ENCODE peak calls at places on chromosomes 1 and 21, in five cellular contexts. S is activated naive CD4-positive, alpha-beta T cell treated with anti-CD3 and anti-CD28 coated beads for 36 hours; H is Panc1; B is AG20443; K is HFFc6. W is an unnamed sample.
A peak's percentile ranks its signal among the peaks of the same experiment; 100 is the strongest.

GRCh38 chr1:37410080-37410479 is 64.3 kb upstream of the ZC3H12A start:
- DNase-seq in S (no peak), H (no peak), B (no peak), K (no peak), W (no peak)

GRCh38 chr1:223748405-223748772 is 36.0 kb downstream of the CAPN2 start:
- DNase-seq in S (no peak), H (no peak), B (peak; percentile 55), K (peak; percentile 49), W (peak; percentile 55)

GRCh38 chr1:86753700-86754099 is 49.3 kb downstream of the SH3GLB1 start:
- DNase-seq in S (peak; percentile 27), H (no peak), B (no peak), K (no peak), W (no peak)

GRCh38 chr1:175132456-175132855 is 60.1 kb downstream of the KIAA0040 start:
- DNase-seq in S (no peak), H (no peak), B (peak; percentile 69), K (peak; percentile 59), W (no peak)

GRCh38 chr1:78779831-78780230 is 130.2 kb downstream of the IFI44 start:
- DNase-seq in S (no peak), H (no peak), B (no peak), K (no peak), W (peak; percentile 26)

GRCh38 chr1:46489638-46490602 is at the start of gene DMBX1:
- DNase-seq in S (peak; percentile 54), H (no peak), B (peak; percentile 88), K (no peak), W (peak; percentile 95)

GRCh38 chr21:32283001-32283400 is 4.2 kb upstream of the MIS18A start:
- DNase-seq in S (no peak), H (no peak), B (no peak), K (no peak), W (no peak)

GRCh38 chr1:205572426-205572825 is 59.4 kb downstream of the ELK4 start:
- DNase-seq in S (no peak), H (no peak), B (no peak), K (no peak), W (no peak)

GRCh38 chr1:93148001-93148400 is 32.2 kb downstream of the TMED5 start:
- DNase-seq in S (no peak), H (no peak), B (peak; percentile 12), K (peak; percentile 5), W (peak; percentile 2)

GRCh38 chr1:6263716-6264115 is 2.8 kb upstream of the GPR153 start:
- DNase-seq in S (no peak), H (no peak), B (no peak), K (no peak), W (no peak)

GRCh38 chr1:31671147-31671546 is 26.5 kb upstream of the PEF1 start:
- DNase-seq in S (no peak), H (no peak), B (no peak), K (no peak), W (no peak)

GRCh38 chr1:29321176-29321575 is 84.9 kb downstream of the PTPRU start:
- DNase-seq in S (no peak), H (no peak), B (no peak), K (no peak), W (no peak)

GRCh38 chr1:111988743-111989453 is 570 bp downstream of the KCND3 start:
- DNase-seq in S (no peak), H (no peak), B (no peak), K (no peak), W (peak; percentile 82)

GRCh38 chr1:204331847-204332487 is 27.8 kb downstream of the PLEKHA6 start:
- DNase-seq in S (no peak), H (no peak), B (no peak), K (no peak), W (no peak)

GRCh38 chr1:101236546-101237228 is at the start of gene S1PR1:
- DNase-seq in S (peak; percentile 88), H (no peak), B (peak; percentile 67), K (peak; percentile 34), W (peak; percentile 59)

GRCh38 chr1:161905269-161905884 is 118.3 kb downstream of the OLFML2B start:
- DNase-seq in S (peak; percentile 60), H (peak; percentile 25), B (peak; percentile 13), K (peak; percentile 7), W (peak; percentile 51)

GRCh38 chr1:83055391-83056170 is 943.4 kb downstream of the TTLL7 start:
- DNase-seq in S (no peak), H (no peak), B (no peak), K (no peak), W (no peak)

GRCh38 chr1:93578911-93579825 is 102.5 kb downstream of the BCAR3 start:
- DNase-seq in S (no peak), H (no peak), B (no peak), K (no peak), W (no peak)

GRCh38 chr1:22750671-22751016 is 40.0 kb downstream of the EPHB2 start:
- DNase-seq in S (peak; percentile 17), H (no peak), B (no peak), K (no peak), W (no peak)

GRCh38 chr1:77283701-77284425 is 2.0 kb downstream of the AK5 start:
- DNase-seq in S (no peak), H (no peak), B (no peak), K (no peak), W (peak; percentile 51)

GRCh38 chr1:11982010-11982392 is 1.8 kb downstream of the MFN2 start:
- DNase-seq in S (no peak), H (no peak), B (no peak), K (peak; percentile 30), W (peak; percentile 62)

GRCh38 chr1:206578115-206578935 is 33.9 kb downstream of the EIF2D start:
- DNase-seq in S (peak; percentile 68), H (no peak), B (no peak), K (peak; percentile 28), W (no peak)

GRCh38 chr1:237879195-237879594 is 11.5 kb downstream of the ZP4 start:
- DNase-seq in S (no peak), H (no peak), B (no peak), K (peak; percentile 44), W (no peak)

GRCh38 chr1:154320882-154321608 is at the start of gene AQP10:
- DNase-seq in S (no peak), H (no peak), B (no peak), K (no peak), W (no peak)

GRCh38 chr1:31576743-31577455 is 584 bp downstream of the TINAGL1 start:
- DNase-seq in S (no peak), H (no peak), B (no peak), K (no peak), W (peak; percentile 76)

GRCh38 chr1:197468581-197469175 is 200.6 kb downstream of the CRB1 start:
- DNase-seq in S (no peak), H (no peak), B (no peak), K (no peak), W (no peak)

GRCh38 chr1:109757936-109758786 is 5.6 kb downstream of the EPS8L3 start:
- DNase-seq in S (no peak), H (no peak), B (no peak), K (no peak), W (peak; percentile 66)

GRCh38 chr1:229585338-229585737 is 26.8 kb upstream of the ABCB10 start:
- DNase-seq in S (no peak), H (no peak), B (no peak), K (no peak), W (no peak)

GRCh38 chr1:175742790-175743459 is 470 bp downstream of the TNR start:
- DNase-seq in S (no peak), H (no peak), B (peak; percentile 39), K (no peak), W (no peak)

GRCh38 chr1:226309398-226310122 is 596 bp upstream of the LIN9 start:
- DNase-seq in S (peak; percentile 59), H (no peak), B (peak; percentile 53), K (no peak), W (peak; percentile 83)

GRCh38 chr21:21740207-21740606 is 742.0 kb downstream of the NCAM2 start:
- DNase-seq in S (no peak), H (no peak), B (no peak), K (no peak), W (no peak)

GRCh38 chr1:23224721-23225648 is 7.7 kb upstream of the HTR1D start:
- DNase-seq in S (no peak), H (no peak), B (peak; percentile 83), K (peak; percentile 85), W (peak; percentile 88)

GRCh38 chr1:84773195-84773594 is 82.9 kb upstream of the SSX2IP start:
- DNase-seq in S (no peak), H (no peak), B (no peak), K (no peak), W (no peak)

GRCh38 chr1:105865546-105865945 is 1190.9 kb upstream of the PRMT6 start:
- DNase-seq in S (no peak), H (no peak), B (no peak), K (no peak), W (no peak)

GRCh38 chr21:46018615-46019014 is 37.0 kb downstream of the COL6A1 start:
- DNase-seq in S (no peak), H (no peak), B (no peak), K (no peak), W (no peak)

GRCh38 chr1:27307851-27308598 is 13.9 kb upstream of the TMEM222 start:
- DNase-seq in S (no peak), H (no peak), B (no peak), K (no peak), W (no peak)